ENCODE peak calls at places on chromosomes 16 and 17, in eight cellular contexts. E, R, N, U, K, J, F and Q are unnamed samples.

GRCh38 chr16:28011223-28011622 is 52.3 kb downstream of the GSG1L start:
- DNase-seq in E (no peak), U (no peak), R (no peak), F (no peak), J (no peak), N (no peak), K (no peak), Q (no peak)

GRCh38 chr17:53061446-53061845 is 761.3 kb upstream of the KIF2B start:
- DNase-seq in N (no peak), U (no peak), R (no peak), F (no peak), K (no peak), J (peak; percentile 92), E (no peak), Q (no peak)

GRCh38 chr17:40331743-40332641 is 23.0 kb downstream of the RARA start:
- DNase-seq in K (peak; percentile 82), N (no peak), U (peak; percentile 92), J (no peak), E (peak; percentile 93), R (no peak), F (peak; percentile 95), Q (peak; percentile 83)

GRCh38 chr16:13391337-13391736 is 489.9 kb downstream of the SHISA9 start:
- DNase-seq in J (no peak), R (no peak), K (no peak), F (no peak), U (no peak), N (no peak), E (no peak), Q (no peak)

GRCh38 chr16:588889-589657 is 793 bp upstream of the RAB40C start:
- DNase-seq in E (peak; percentile 97), U (peak; percentile 99), F (peak; percentile 98), N (peak; percentile 94), K (peak; percentile 96), J (peak; percentile 96), R (peak; percentile 98), Q (peak; percentile 97)

GRCh38 chr17:40290629-40291296 is 3.1 kb downstream of the CDC6 start:
- DNase-seq in R (no peak), N (peak; percentile 88), K (peak; percentile 97), J (peak; percentile 78), F (no peak), E (peak; percentile 51), U (no peak), Q (peak; percentile 74)

GRCh38 chr17:14295676-14296075 is 5.2 kb upstream of the HS3ST3B1 start:
- DNase-seq in K (no peak), J (no peak), E (no peak), F (no peak), N (no peak), R (no peak), U (no peak), Q (no peak)

GRCh38 chr17:60442271-60443201 is 20.2 kb downstream of the CHCT1 start:
- DNase-seq in U (no peak), R (no peak), F (no peak), K (peak; percentile 27), E (no peak), N (peak; percentile 15), J (no peak), Q (no peak)

GRCh38 chr17:45277992-45278391 is 16.1 kb upstream of the SPATA32 start:
- DNase-seq in R (no peak), U (peak; percentile 74), E (peak; percentile 55), N (no peak), K (peak; percentile 69), F (no peak), J (no peak), Q (no peak)

GRCh38 chr17:64309710-64310109 is 46.6 kb upstream of the TEX2 start:
- DNase-seq in K (no peak), E (peak; percentile 36), U (no peak), N (no peak), J (no peak), F (no peak), R (no peak), Q (peak; percentile 43)

GRCh38 chr17:45172541-45173286 is 11.0 kb downstream of the HEXIM2 start:
- DNase-seq in K (peak; percentile 73), J (peak; percentile 63), R (peak; percentile 35), N (peak; percentile 96), E (peak; percentile 72), F (peak; percentile 89), U (peak; percentile 77), Q (no peak)

GRCh38 chr16:1194665-1195392 is 30.2 kb downstream of the TPSG1 start:
- DNase-seq in E (no peak), U (no peak), K (no peak), J (peak; percentile 66), N (no peak), R (peak; percentile 52), F (no peak), Q (peak; percentile 65)

GRCh38 chr16:83959621-83960434 is 6.8 kb downstream of the OSGIN1 start:
- DNase-seq in N (no peak), E (no peak), K (no peak), U (no peak), F (no peak), J (no peak), R (no peak), Q (no peak)

GRCh38 chr17:82814834-82815233 is 25.0 kb downstream of the ZNF750 start:
- DNase-seq in N (no peak), F (no peak), E (no peak), J (no peak), U (no peak), R (no peak), K (no peak), Q (no peak)

GRCh38 chr17:5249615-5250014 is 15.0 kb upstream of the SCIMP start:
- DNase-seq in R (peak; percentile 68), F (peak; percentile 73), N (peak; percentile 70), K (peak; percentile 86), J (peak; percentile 81), U (no peak), E (peak; percentile 30), Q (peak; percentile 44)

GRCh38 chr17:66676421-66676820 is 158.5 kb upstream of the CACNG5 start:
- DNase-seq in R (no peak), N (peak; percentile 98), E (no peak), U (peak; percentile 88), K (no peak), J (no peak), F (no peak), Q (no peak)

GRCh38 chr16:75073551-75074414 is 42.8 kb downstream of the LDHD start:
- DNase-seq in U (no peak), J (no peak), N (no peak), K (no peak), F (no peak), R (no peak), E (no peak), Q (no peak)

GRCh38 chr16:12094537-12095265 is 118.2 kb downstream of the SNX29 start:
- DNase-seq in N (no peak), U (peak; percentile 12), F (no peak), E (no peak), R (no peak), K (no peak), J (no peak), Q (no peak)
- TF ChIP-seq CTCF in N (no peak), U (no peak), F (no peak), E (no peak), R (no peak), K (no peak), J (no peak), Q (no peak)

GRCh38 chr16:59044616-59045015 is 310.5 kb upstream of the GOT2 start:
- DNase-seq in U (no peak), R (no peak), K (no peak), F (no peak), N (no peak), J (no peak), E (no peak), Q (no peak)

GRCh38 chr16:59048876-59049275 is 314.8 kb upstream of the GOT2 start:
- DNase-seq in N (no peak), E (no peak), R (no peak), U (no peak), K (no peak), J (no peak), F (no peak), Q (no peak)

GRCh38 chr16:59045496-59045895 is 311.4 kb upstream of the GOT2 start:
- DNase-seq in N (no peak), E (no peak), J (no peak), U (no peak), R (no peak), F (no peak), K (no peak), Q (no peak)

GRCh38 chr16:59046335-59046734 is 312.2 kb upstream of the GOT2 start:
- DNase-seq in E (no peak), F (no peak), K (peak; percentile 6), R (no peak), N (no peak), J (no peak), U (no peak), Q (no peak)

GRCh38 chr16:59047114-59047513 is 313.0 kb upstream of the GOT2 start:
- DNase-seq in U (no peak), R (no peak), E (no peak), F (no peak), J (peak; percentile 68), K (no peak), N (no peak), Q (no peak)
- TF ChIP-seq CTCF in U (no peak), R (peak; percentile 32), E (no peak), F (no peak), J (peak; percentile 49), K (no peak), N (no peak), Q (peak; percentile 35)

GRCh38 chr17:75819116-75819515 is 25.1 kb downstream of the UNC13D start:
- DNase-seq in R (no peak), N (no peak), J (no peak), F (no peak), E (no peak), K (no peak), U (no peak), Q (no peak)
- TF ChIP-seq CTCF in R (no peak), N (no peak), J (no peak), F (no peak), E (no peak), K (no peak), U (no peak), Q (no peak)

DNA sequence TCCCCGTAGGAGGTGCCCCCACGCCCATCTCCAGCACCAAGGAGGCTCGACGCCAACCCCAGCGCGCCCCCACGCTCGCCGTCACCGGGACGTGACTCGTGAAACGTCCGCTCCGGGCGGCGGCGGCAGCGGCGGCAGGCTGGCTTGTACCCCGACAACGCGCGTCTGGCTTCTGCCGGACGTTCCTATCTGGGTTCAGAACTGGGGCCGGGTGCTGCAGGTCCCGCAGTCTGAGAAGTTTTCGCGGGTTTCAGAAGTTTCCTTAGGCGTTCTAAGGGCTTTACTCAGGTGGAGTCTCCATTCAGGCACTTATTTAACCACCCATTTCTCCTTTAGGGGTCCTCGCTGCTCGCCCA is 672 bp upstream of the ALKBH5 start:
- DNase-seq in F (peak; percentile 92), R (peak; percentile 65), J (no peak), E (peak; percentile 88), K (no peak), U (peak; percentile 96), N (no peak), Q (peak; percentile 72)
- TF ChIP-seq CTCF in F (no peak), R (no peak), J (no peak), E (no peak), K (no peak), U (no peak), N (no peak), Q (no peak)